ENCODE peak calls at places on chromosomes 3 and 15, in nine cellular contexts. F is pancreas; O is psoas muscle; T is tibial nerve; B is vagina; G is CD8-positive, alpha-beta T cell; K is CD4-positive, CD25-positive, alpha-beta regulatory T cell; C is GM23338; S is left ventricle myocardium inferior. Q is an unnamed sample.

GRCh38 chr15:80367661-80368060 is 36.5 kb upstream of the ARNT2 start:
- DNase-seq in O (no peak), C (no peak), T (no peak), G (no peak), F (no peak), K (no peak), B (no peak), S (no peak), Q (no peak)

GRCh38 chr3:157063926-157064325 is 96.0 kb downstream of the CCNL1 start:
- DNase-seq in O (no peak), S (no peak), G (no peak), C (no peak), K (no peak), F (no peak), T (no peak), B (no peak), Q (no peak)

GRCh38 chr3:79167651-79168416 is 600.0 kb downstream of the ROBO1 start:
- DNase-seq in B (no peak), G (no peak), C (no peak), F (no peak), K (no peak), O (no peak), T (no peak), S (no peak), Q (peak; percentile 49)

GRCh38 chr3:112090899-112091586 is 4.9 kb downstream of the C3orf52 start:
- DNase-seq in B (no peak), C (no peak), T (no peak), S (no peak), F (no peak), G (no peak), O (no peak), K (no peak), Q (no peak)

GRCh38 chr15:67043939-67044771 is 21.2 kb upstream of the SMAD3 start:
- DNase-seq in T (no peak), O (no peak), G (no peak), K (no peak), F (no peak), C (peak; percentile 87), B (no peak), S (no peak), Q (peak; percentile 93)

GRCh38 chr3:36312351-36312750 is 68.0 kb upstream of the STAC start:
- DNase-seq in F (no peak), G (no peak), S (no peak), B (no peak), T (no peak), C (no peak), O (no peak), K (no peak), Q (no peak)

GRCh38 chr3:73041537-73041936 is 19.9 kb upstream of the EBLN2 start:
- DNase-seq in B (no peak), T (no peak), F (no peak), G (no peak), K (no peak), C (no peak), O (no peak), S (no peak), Q (no peak)

GRCh38 chr3:71461098-71461497 is 122.4 kb downstream of the FOXP1 start:
- DNase-seq in B (no peak), K (peak; percentile 80), G (no peak), O (no peak), C (no peak), F (no peak), T (no peak), S (no peak), Q (no peak)

GRCh38 chr3:15241341-15241740 is 35.3 kb downstream of the CAPN7 start:
- DNase-seq in B (no peak), F (no peak), G (no peak), T (no peak), S (no peak), K (peak; percentile 73), C (peak; percentile 46), O (peak; percentile 42), Q (no peak)

GRCh38 chr3:109903100-109903499 is 565.8 kb upstream of the DPPA4 start:
- DNase-seq in O (no peak), C (peak; percentile 23), S (no peak), B (no peak), K (no peak), T (no peak), G (no peak), F (no peak), Q (no peak)

GRCh38 chr3:60301142-60301541 is 950.1 kb downstream of the FHIT start:
- DNase-seq in C (no peak), S (no peak), B (no peak), O (no peak), G (no peak), F (no peak), T (no peak), K (no peak), Q (no peak)

GRCh38 chr3:149314807-149315578 is 18.4 kb downstream of the TM4SF18 start:
- DNase-seq in O (no peak), T (no peak), F (no peak), G (no peak), S (no peak), K (no peak), B (no peak), C (no peak), Q (no peak)

GRCh38 chr15:29533667-29534066 is 264.0 kb upstream of the NSMCE3 start:
- DNase-seq in O (no peak), F (no peak), B (no peak), S (no peak), G (no peak), T (no peak), K (no peak), C (peak; percentile 61), Q (no peak)

GRCh38 chr3:15243822-15244482 is 37.9 kb downstream of the CAPN7 start:
- DNase-seq in F (no peak), B (no peak), G (no peak), T (no peak), O (no peak), K (no peak), S (no peak), C (no peak), Q (no peak)

GRCh38 chr3:169041677-169042171 is 621.8 kb downstream of the MECOM start:
- DNase-seq in C (peak; percentile 15), G (no peak), F (no peak), K (no peak), O (no peak), B (no peak), T (no peak), S (no peak), Q (peak; percentile 62)

DNA sequence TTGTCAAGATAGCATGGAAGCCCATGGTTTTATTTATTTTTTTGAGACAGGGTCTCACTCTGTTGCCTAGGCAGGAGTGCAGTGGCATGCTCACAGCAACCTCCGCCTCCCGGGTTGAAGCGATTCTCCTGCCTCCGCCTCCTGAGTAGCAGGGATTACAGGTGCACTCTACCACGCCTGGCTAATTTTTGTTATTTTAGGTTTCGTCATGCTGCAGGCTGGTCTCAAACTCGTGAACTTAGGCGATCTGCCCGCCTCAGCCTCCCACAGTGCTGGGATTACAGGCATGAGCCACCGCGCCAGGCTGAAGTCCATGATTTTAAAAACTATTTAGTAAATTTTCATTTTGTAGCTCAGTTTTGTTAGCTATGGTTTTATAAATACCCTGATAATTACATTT is 2.7 kb upstream of the ACTR8 start:
- DNase-seq in C (no peak), K (no peak), T (no peak), O (no peak), G (no peak), B (no peak), F (no peak), S (no peak), Q (no peak)
- H3K36me3 ChIP-seq in C (peaks cover 30% of the 10 kb centered on the region), K (peaks cover 41% of the 10 kb centered on the region), T (peaks cover 59% of the 10 kb centered on the region), O (peaks cover 2% of the 10 kb centered on the region), G (peaks cover 10% of the 10 kb centered on the region), B (no peaks in the 10 kb centered on the region), F (no peaks in the 10 kb centered on the region), S (peaks cover 54% of the 10 kb centered on the region), Q (peaks cover 57% of the 10 kb centered on the region)

GRCh38 chr15:42772901-42773300 is 36.0 kb upstream of the CDAN1 start:
- DNase-seq in F (no peak), O (no peak), B (no peak), T (no peak), K (no peak), S (no peak), C (no peak), G (no peak), Q (no peak)
- H3K27ac ChIP-seq in F (no peak overlapping the region), O (no peak overlapping the region), B (no peak overlapping the region), T (no peak overlapping the region), K (no peak overlapping the region), S (no peak overlapping the region), C (no peak overlapping the region), G (no peak overlapping the region), Q (no peak overlapping the region)

GRCh38 chr15:98216166-98216565 is 255.7 kb downstream of the ARRDC4 start:
- DNase-seq in F (no peak), B (no peak), S (no peak), T (no peak), G (no peak), O (no peak), K (no peak), C (no peak), Q (no peak)

GRCh38 chr15:98207928-98208327 is 247.4 kb downstream of the ARRDC4 start:
- DNase-seq in T (no peak), O (no peak), S (no peak), G (no peak), K (no peak), B (no peak), C (no peak), F (no peak), Q (no peak)

GRCh38 chr15:98217356-98217755 is 256.9 kb downstream of the ARRDC4 start:
- DNase-seq in O (no peak), S (no peak), T (no peak), C (peak; percentile 34), G (no peak), B (no peak), F (no peak), K (no peak), Q (no peak)

DNA sequence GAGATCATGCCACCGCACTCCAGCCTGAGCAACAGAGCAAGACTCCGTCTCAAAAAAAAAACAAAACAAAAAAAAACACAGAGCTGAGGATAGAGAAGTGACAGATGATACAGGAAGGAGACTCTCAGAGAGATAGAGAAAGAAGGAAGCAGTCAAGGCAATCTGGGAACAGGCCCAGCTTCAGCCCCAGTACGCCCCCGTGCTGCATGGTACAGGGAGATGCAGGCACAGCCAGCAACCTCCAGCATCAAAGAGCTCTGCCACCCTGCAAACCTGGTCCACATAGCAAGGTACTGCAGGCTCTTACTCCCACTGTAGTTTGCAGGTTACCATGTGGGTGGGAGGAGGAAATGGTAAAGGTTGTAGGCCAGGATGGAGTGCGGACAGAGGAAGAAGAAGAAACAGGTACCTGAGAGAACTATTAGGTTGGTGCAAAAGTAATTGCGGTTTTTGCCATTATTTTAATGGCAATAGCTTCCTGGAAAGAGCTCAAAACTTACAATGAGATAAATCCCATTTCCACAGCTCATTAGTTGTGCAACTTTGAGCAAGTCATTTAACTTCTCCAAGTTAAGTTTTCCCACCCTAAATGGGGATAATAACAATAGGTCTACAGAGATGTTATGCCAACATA is 253.0 kb downstream of the ARRDC4 start:
- DNase-seq in B (no peak), K (no peak), C (no peak), F (no peak), G (no peak), S (no peak), T (no peak), O (no peak), Q (no peak)
- H3K4me1 ChIP-seq in B (no peaks in the 10 kb centered on the region), K (no peaks in the 10 kb centered on the region), C (no peaks in the 10 kb centered on the region), F (no peaks in the 10 kb centered on the region), G (no peaks in the 10 kb centered on the region), S (no peaks in the 10 kb centered on the region), T (no peaks in the 10 kb centered on the region), O (no peaks in the 10 kb centered on the region), Q (no peaks in the 10 kb centered on the region)

DNA sequence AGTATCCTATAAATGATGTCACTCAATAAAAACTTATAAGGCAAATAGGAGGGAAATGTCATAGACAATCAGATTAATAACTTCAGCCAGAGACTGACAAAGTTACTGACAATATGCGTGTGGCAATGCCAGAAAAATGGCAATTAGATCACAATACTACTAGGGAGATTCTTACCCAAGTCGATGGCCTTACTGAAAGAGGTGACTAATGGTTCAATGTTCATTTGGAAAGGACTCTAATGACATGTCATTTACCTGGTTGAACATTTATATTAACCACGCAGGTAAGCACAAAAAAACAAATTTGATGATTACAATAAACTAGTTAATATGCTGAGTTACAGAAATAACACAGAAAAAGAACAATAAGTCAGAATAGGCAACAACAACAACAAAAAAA is 46.0 kb upstream of the WDR5B start:
- DNase-seq in F (no peak), G (no peak), C (no peak), B (no peak), T (no peak), O (no peak), S (no peak), K (no peak), Q (no peak)
- H3K36me3 ChIP-seq in F (no peaks in the 10 kb centered on the region), G (peaks cover 25% of the 10 kb centered on the region), C (peaks cover 28% of the 10 kb centered on the region), B (no peaks in the 10 kb centered on the region), T (peaks cover 77% of the 10 kb centered on the region), O (peaks cover 5% of the 10 kb centered on the region), S (peaks cover 80% of the 10 kb centered on the region), K (peaks cover 76% of the 10 kb centered on the region), Q (peaks cover 76% of the 10 kb centered on the region)

Q was measured in SJSA1.